ENCODE peak calls at places on chromosomes 16 and 17, in four cellular contexts. Q is thyroid gland; F is central memory CD4-positive, alpha-beta T cell; X is activated naive CD4-positive, alpha-beta T cell. L is an unnamed sample.

GRCh38 chr16:21277045-21277926 is 804 bp downstream of the CRYM start:
- DNase-seq in Q (no peak), F (no peak), X (no peak), L (no peak)

GRCh38 chr17:80921159-80921558 is 70.5 kb upstream of the CHMP6 start:
- DNase-seq in Q (no peak), F (no peak), X (no peak), L (no peak)

GRCh38 chr16:8958344-8958808 is 5.3 kb downstream of the USP7 start:
- DNase-seq in Q (no peak), F (peak), X (no peak), L (peak)

GRCh38 chr16:57626420-57627170 is 1.8 kb upstream of the ADGRG1 start:
- DNase-seq in Q (no peak), F (no peak), X (no peak), L (no peak)

GRCh38 chr16:54080524-54081008 is 206.0 kb downstream of the IRX3 start:
- DNase-seq in Q (peak), F (no peak), X (no peak), L (no peak)

GRCh38 chr17:71883258-71883657 is 237.6 kb upstream of the SOX9 start:
- DNase-seq in Q (no peak), F (no peak), X (no peak), L (no peak)

GRCh38 chr17:27996157-27997043 is 46.1 kb upstream of the NLK start:
- DNase-seq in Q (no peak), F (no peak), X (no peak), L (no peak)

GRCh38 chr16:3548445-3548844 is 28.8 kb downstream of the NLRC3 start:
- DNase-seq in Q (no peak), F (no peak), X (no peak), L (no peak)

GRCh38 chr16:87802670-87803069 is 36.9 kb upstream of the KLHDC4 start:
- DNase-seq in Q (no peak), F (no peak), X (no peak), L (peak)

GRCh38 chr16:31067342-31067741 is 6.7 kb downstream of the ZNF668 start:
- DNase-seq in Q (no peak), F (no peak), X (no peak), L (no peak)

GRCh38 chr17:3683054-3683511 is 12.9 kb downstream of the P2RX5 start:
- DNase-seq in Q (peak), F (peak), X (peak), L (no peak)

GRCh38 chr17:60280673-60281072 is 111.3 kb downstream of the USP32 start:
- DNase-seq in Q (no peak), F (no peak), X (no peak), L (no peak)

GRCh38 chr16:1976216-1976520 is 4.3 kb downstream of the TBL3 start:
- DNase-seq in Q (no peak), F (no peak), X (no peak), L (no peak)

GRCh38 chr16:46757339-46758050 is 9.4 kb upstream of the MYLK3 start:
- DNase-seq in Q (no peak), F (no peak), X (no peak), L (no peak)

GRCh38 chr16:970379-970765 is 412 bp downstream of the LMF1 start:
- DNase-seq in Q (peak), F (no peak), X (no peak), L (no peak)

GRCh38 chr17:7932949-7933348 is 943 bp downstream of the CNTROB start:
- DNase-seq in Q (peak), F (no peak), X (no peak), L (no peak)

GRCh38 chr17:77471984-77472836 is 331.4 kb downstream of the SEC14L1 start:
- DNase-seq in Q (peak), F (no peak), X (no peak), L (no peak)

L was measured in Jurkat, Clone E6-1.